ENCODE peak calls at places on chromosomes 3 and 15, in six cellular contexts. L is CD8-positive, alpha-beta T cell; B is astrocyte; A is neural progenitor cell; W is ovary; Q is neuronal stem cell. E is an unnamed sample.

GRCh38 chr3:159252274-159252673 is 450.4 kb downstream of the MFSD1 start:
- DNase-seq in Q (no peak), W (no peak), B (peak; percentile 80), A (no peak), L (no peak), E (no peak)

GRCh38 chr3:20307378-20307777 is 121.4 kb upstream of the SGO1 start:
- DNase-seq in Q (no peak), A (no peak), L (no peak), B (no peak), W (no peak), E (no peak)

GRCh38 chr3:87298111-87298718 is 21.8 kb upstream of the POU1F1 start:
- DNase-seq in B (peak; percentile 10), Q (peak; percentile 31), A (peak; percentile 55), W (no peak), L (no peak), E (no peak)

GRCh38 chr15:23860290-23860751 is 173.2 kb upstream of the NDN start:
- DNase-seq in A (peak; percentile 95), B (no peak), Q (no peak), W (no peak), L (no peak), E (no peak)

GRCh38 chr15:40927497-40928346 is 1.4 kb upstream of the DLL4 start:
- DNase-seq in B (no peak), L (no peak), Q (no peak), W (no peak), A (no peak), E (no peak)

GRCh38 chr15:39188930-39189329 is 391.9 kb upstream of the THBS1 start:
- DNase-seq in L (no peak), Q (no peak), W (no peak), A (no peak), B (peak; percentile 95), E (no peak)

GRCh38 chr3:157606392-157607197 is 103.4 kb upstream of the VEPH1 start:
- DNase-seq in Q (peak; percentile 61), A (peak; percentile 83), W (peak; percentile 24), B (peak; percentile 57), L (peak; percentile 61), E (no peak)

GRCh38 chr3:101303089-101303731 is 17.2 kb downstream of the IMPG2 start:
- DNase-seq in B (peak; percentile 18), W (no peak), Q (no peak), L (no peak), A (no peak), E (no peak)

GRCh38 chr3:33787328-33788009 is 11.0 kb upstream of the PDCD6IP start:
- DNase-seq in Q (peak; percentile 58), B (peak; percentile 42), L (peak; percentile 63), W (peak; percentile 66), A (peak; percentile 83), E (peak; percentile 21)

GRCh38 chr3:14328422-14328821 is 74.0 kb upstream of the SLC6A6 start:
- DNase-seq in L (no peak), A (no peak), W (no peak), B (no peak), Q (no peak), E (no peak)
- H3K27ac ChIP-seq in L (no peak overlapping the region), A (no peak overlapping the region), W (no peak overlapping the region), B (no peak overlapping the region), Q (no peak overlapping the region), E (no peak overlapping the region)

GRCh38 chr3:155634121-155634719 is 110.7 kb downstream of the PLCH1 start:
- DNase-seq in B (no peak), W (no peak), L (no peak), A (no peak), Q (no peak), E (no peak)

GRCh38 chr3:155629006-155629405 is 115.9 kb downstream of the PLCH1 start:
- DNase-seq in B (no peak), L (no peak), A (no peak), Q (no peak), W (no peak), E (no peak)

DNA sequence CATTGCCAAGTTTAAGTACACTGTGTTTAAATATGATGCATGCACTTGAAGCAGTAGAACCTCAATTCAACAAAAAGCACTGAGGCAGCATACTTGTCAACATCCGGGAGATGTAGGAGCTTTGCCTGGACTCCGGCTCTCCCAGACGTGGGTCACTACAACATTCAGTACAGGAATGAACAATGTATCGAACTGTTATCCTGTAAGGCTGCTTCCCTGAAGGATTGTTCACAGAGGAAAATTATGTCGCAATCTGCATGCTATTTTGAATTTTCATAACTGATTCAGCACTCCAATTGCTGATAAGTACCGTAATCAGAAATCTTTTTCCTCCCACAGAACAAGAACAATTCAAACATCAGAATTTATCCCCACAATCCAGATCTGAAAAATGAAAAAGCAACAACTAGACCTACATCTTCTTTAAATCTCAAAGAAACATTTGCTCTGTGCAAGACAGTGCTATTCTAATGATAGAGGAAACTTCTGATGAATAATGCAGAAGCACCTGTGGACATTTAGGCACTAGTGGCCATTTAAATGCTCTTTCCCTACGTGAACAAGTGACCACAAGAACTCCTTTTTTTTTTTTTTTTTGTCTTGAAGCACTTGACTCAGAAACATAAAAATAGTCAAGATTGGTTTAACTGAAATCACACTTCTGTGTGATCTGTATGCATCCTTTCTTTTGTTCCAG is 113.4 kb downstream of the PLCH1 start:
- DNase-seq in W (no peak), B (peak; percentile 15), L (no peak), A (no peak), Q (no peak), E (no peak)
- H3K4me3 ChIP-seq in W (no peak overlapping the region), B (no peak overlapping the region), L (no peak overlapping the region), A (no peak overlapping the region), Q (no peak overlapping the region), E (no peak overlapping the region)

GRCh38 chr15:58805095-58805494 is 34.0 kb downstream of the MINDY2 start:
- DNase-seq in A (no peak), W (no peak), B (no peak), Q (no peak), L (no peak), E (no peak)
- H3K27ac ChIP-seq in A (no peak overlapping the region), W (no peak overlapping the region), B (no peak overlapping the region), Q (no peak overlapping the region), L (no peak overlapping the region), E (no peak overlapping the region)

GRCh38 chr3:98884675-98885371 is 16.7 kb downstream of the DCBLD2 start:
- DNase-seq in L (no peak), W (no peak), B (peak; percentile 67), Q (no peak), A (no peak), E (no peak)
- H3K4me3 ChIP-seq in L (no peak overlapping the region), W (no peak overlapping the region), B (peak overlapping the region; percentile 12), Q (no peak overlapping the region), A (no peak overlapping the region), E (no peak overlapping the region)

GRCh38 chr3:37148208-37148607 is 26.2 kb downstream of the LRRFIP2 start:
- DNase-seq in Q (no peak), W (no peak), A (no peak), B (no peak), L (no peak), E (no peak)

GRCh38 chr3:37145607-37146006 is 28.8 kb downstream of the LRRFIP2 start:
- DNase-seq in L (no peak), A (no peak), W (no peak), Q (no peak), B (no peak), E (no peak)

GRCh38 chr3:37149246-37149645 is 25.1 kb downstream of the LRRFIP2 start:
- DNase-seq in W (no peak), A (no peak), L (no peak), Q (no peak), B (no peak), E (no peak)

GRCh38 chr3:37144806-37145205 is 29.6 kb downstream of the LRRFIP2 start:
- DNase-seq in B (no peak), W (no peak), Q (no peak), A (no peak), L (no peak), E (no peak)

DNA sequence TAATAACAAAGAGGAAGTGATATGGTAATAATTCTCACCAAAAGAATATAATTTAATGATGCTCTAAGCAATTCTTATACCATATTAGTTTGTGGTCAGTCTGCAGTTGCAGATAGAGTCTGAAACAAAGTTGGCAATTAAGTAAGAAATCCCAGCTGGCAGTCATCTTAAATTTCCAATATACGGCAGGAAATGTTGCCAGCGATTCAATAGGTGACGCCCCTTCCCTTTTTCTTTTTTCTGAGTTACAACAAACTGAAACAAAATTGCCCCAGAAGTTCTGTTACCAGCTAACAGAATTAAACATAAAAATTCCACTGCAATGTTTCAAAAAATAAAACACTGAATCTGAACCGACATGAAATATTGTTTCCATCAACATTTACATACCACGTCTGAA is 26.7 kb downstream of the LRRFIP2 start:
- DNase-seq in B (no peak), A (no peak), L (no peak), Q (no peak), W (no peak), E (no peak)
- H3K27ac ChIP-seq in B (no peak overlapping the region), A (no peak overlapping the region), L (no peak overlapping the region), Q (no peak overlapping the region), W (no peak overlapping the region), E (no peak overlapping the region)

GRCh38 chr15:63041402-63041977 is 1.1 kb upstream of the TPM1 start:
- DNase-seq in Q (no peak), B (no peak), W (no peak), L (no peak), A (peak; percentile 31), E (no peak)
- H3K4me3 ChIP-seq in Q (peak overlapping the region; percentile 69), B (peak overlapping the region; percentile 59), W (peak overlapping the region; percentile 87), L (no peak overlapping the region), A (peak overlapping the region; percentile 94), E (no peak overlapping the region)

DNA sequence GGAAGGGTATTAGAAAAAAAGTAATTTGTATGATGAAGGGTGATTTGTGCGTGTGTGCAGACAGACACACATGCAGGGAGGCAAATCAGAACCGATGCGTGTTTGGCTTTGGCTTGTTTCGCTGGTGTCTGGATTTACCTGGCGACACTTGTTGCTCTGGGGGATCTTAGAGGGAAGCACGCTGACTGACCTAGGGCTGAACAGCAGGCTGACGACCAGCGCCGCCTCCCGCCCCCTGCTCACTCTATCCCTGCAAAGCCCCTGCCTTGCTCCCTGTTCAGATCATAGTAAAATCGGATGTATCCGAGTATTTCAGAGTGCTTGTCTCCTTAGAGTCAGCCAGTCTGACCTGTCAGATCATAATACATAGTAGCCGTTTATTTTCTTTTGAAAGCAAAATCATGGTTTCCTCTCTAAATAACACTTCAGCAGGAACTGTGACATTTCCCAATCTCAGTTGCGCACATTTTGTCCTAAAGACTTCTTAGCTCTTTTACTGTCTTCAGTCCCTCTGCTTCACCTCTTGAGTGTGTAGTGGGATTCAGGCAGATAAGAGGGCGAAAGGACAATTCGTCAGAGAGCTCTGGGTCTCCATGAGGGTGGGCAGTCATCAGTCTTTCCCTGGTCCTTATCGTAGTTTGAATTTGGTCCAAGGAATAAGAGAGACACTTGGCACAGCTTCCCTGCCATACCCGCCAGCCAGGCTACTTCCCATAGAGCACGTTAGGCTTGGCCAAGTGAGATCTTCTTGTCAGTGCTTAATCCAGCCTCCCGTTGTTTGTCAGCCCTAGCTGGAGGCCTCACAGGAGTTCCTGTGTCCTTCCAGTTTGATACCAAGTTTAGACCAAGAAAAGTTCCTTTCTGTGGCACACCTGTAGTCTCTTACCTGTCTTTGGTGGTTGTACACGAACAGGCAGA is 97.4 kb downstream of the PGPEP1L start:
- DNase-seq in B (no peak), A (no peak), W (no peak), Q (no peak), L (no peak), E (no peak)
- H3K27ac ChIP-seq in B (no peak overlapping the region), A (no peak overlapping the region), W (no peak overlapping the region), Q (no peak overlapping the region), L (no peak overlapping the region), E (no peak overlapping the region)

GRCh38 chr3:191499307-191500125 is 38.6 kb downstream of the PYDC2 start:
- DNase-seq in L (no peak), A (peak; percentile 17), W (peak; percentile 22), Q (no peak), B (peak; percentile 41), E (no peak)
- H3K4me3 ChIP-seq in L (no peak overlapping the region), A (no peak overlapping the region), W (no peak overlapping the region), Q (no peak overlapping the region), B (no peak overlapping the region), E (no peak overlapping the region)

E was measured in effector memory CD4-positive, alpha-beta T cell.